ENCODE peak calls at places on chromosomes 4 and X, in seven cellular contexts. U is stomach; B is suprapubic skin; X is ascending aorta; A is CD4-positive, CD25-positive, alpha-beta regulatory T cell; I is CD8-positive, alpha-beta T cell; H is SJSA1. O is an unnamed sample. For H3K9me3 and H3K4me1, the result is how much of the 10 kb centered on the place peaks cover.

GRCh38 chr4:61996943-61997342 is 796.8 kb downstream of the ADGRL3 start:
- DNase-seq in U (no peak), B (no peak), X (no peak), A (no peak), I (no peak), H (no peak), O (no peak)

GRCh38 chrX:13340182-13340791 is 20.4 kb upstream of the ATXN3L start:
- DNase-seq in U (no peak), B (no peak), X (no peak), A (no peak), I (no peak), H (peak), O (no peak)

GRCh38 chr4:41150401-41150800 is 63.9 kb downstream of the APBB2 start:
- DNase-seq in U (no peak), B (no peak), X (no peak), A (no peak), I (no peak), H (no peak), O (no peak)

GRCh38 chr4:2820216-2820982 is 23.2 kb upstream of the ADD1 start:
- DNase-seq in U (no peak), B (no peak), X (no peak), A (no peak), I (peak), H (no peak), O (peak)

GRCh38 chr4:111537165-111537564 is 608.1 kb upstream of the FAM241A start:
- DNase-seq in U (no peak), B (no peak), X (no peak), A (no peak), I (no peak), H (no peak), O (no peak)

GRCh38 chr4:55364691-55365346 is 18.8 kb downstream of the SRD5A3 start:
- DNase-seq in U (no peak), B (no peak), X (no peak), A (no peak), I (no peak), H (no peak), O (no peak)

GRCh38 chrX:131633285-131633917 is 89.5 kb downstream of the OR13H1 start:
- DNase-seq in U (peak), B (no peak), X (no peak), A (peak), I (peak), H (peak), O (peak)

GRCh38 chr4:25085621-25086020 is 54.9 kb upstream of the LGI2 start:
- DNase-seq in U (no peak), B (no peak), X (no peak), A (no peak), I (no peak), H (no peak), O (no peak)

GRCh38 chr4:183136880-183137279 is 37.8 kb downstream of the WWC2 start:
- DNase-seq in U (no peak), B (no peak), X (no peak), A (no peak), I (no peak), H (no peak), O (no peak)

GRCh38 chrX:123562342-123563146 is 170.3 kb downstream of the THOC2 start:
- DNase-seq in U (no peak), B (no peak), X (no peak), A (no peak), I (no peak), H (no peak), O (peak)

GRCh38 chrX:40103565-40104323 is 6.0 kb upstream of the BCOR start:
- DNase-seq in U (no peak), B (no peak), X (no peak), A (no peak), I (no peak), H (no peak), O (no peak)

GRCh38 chrX:40106677-40107290 is 9.0 kb upstream of the BCOR start:
- DNase-seq in U (no peak), B (no peak), X (no peak), A (no peak), I (no peak), H (peak), O (no peak)

GRCh38 chrX:40105791-40106676 is 8.3 kb upstream of the BCOR start:
- DNase-seq in U (peak), B (no peak), X (no peak), A (peak), I (peak), H (no peak), O (peak)

GRCh38 chrX:40104649-40105015 is 6.9 kb upstream of the BCOR start:
- DNase-seq in U (peak), B (no peak), X (no peak), A (no peak), I (no peak), H (peak), O (peak)

DNA sequence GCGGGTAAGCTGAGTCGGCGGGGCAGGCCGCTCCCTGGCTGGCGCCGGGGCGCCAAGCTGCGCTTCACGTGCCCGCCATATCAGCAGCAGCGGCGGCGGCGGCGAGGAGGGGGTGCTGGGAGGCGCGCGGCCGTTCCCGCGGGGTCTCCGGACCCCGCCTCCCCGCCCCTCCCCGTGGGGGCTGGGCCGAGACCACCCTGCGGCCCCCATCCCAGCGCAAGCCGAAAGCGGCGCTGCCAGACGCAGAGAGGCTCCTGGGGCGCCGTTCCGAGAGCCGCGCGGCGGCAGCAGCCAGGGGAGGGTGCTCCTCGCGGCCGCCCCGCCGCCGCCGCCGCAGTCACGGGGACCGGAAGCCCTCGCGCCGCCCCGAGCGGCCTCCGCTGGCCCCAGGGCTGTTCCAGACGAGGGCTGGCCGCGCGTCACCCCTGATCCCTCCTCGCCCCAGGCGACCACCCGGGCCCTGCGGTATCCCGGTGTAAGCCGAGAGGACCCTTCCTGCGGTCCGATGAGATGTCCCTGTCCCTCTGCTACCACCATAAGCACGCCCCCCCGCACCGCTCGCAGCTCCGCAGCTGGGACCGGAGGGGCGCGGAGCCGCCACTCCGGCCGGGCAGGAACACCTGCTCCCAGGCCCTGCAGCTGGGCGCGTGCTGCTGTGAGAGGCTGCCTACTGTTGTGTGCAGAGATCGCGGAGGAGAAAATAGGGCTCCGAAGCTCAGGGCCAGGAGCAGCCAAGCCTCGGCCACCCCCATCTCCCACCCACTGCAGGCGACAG is 7.4 kb upstream of the BCOR start:
- DNase-seq in U (no peak), B (no peak), X (no peak), A (no peak), I (no peak), H (peak), O (peak)
- H3K9me3 ChIP-seq in U (under half), B (under half), X (under half), A (under half), I (under half), H (under half), O (under half)

GRCh38 chrX:65689377-65689776 is 21.9 kb downstream of the MSN start:
- DNase-seq in U (no peak), B (no peak), X (no peak), A (no peak), I (no peak), H (no peak), O (no peak)
- H3K4me1 ChIP-seq in U (half or more), B (half or more), X (under half), A (half or more), I (half or more), H (under half), O (half or more)

GRCh38 chrX:44971674-44972073 is 98.7 kb downstream of the KDM6A start:
- DNase-seq in U (peak), B (no peak), X (no peak), A (no peak), I (no peak), H (no peak), O (no peak)

GRCh38 chrX:44972132-44972531 is 99.1 kb downstream of the KDM6A start:
- DNase-seq in U (no peak), B (no peak), X (no peak), A (no peak), I (no peak), H (no peak), O (no peak)

GRCh38 chrX:44974462-44974861 is 101.5 kb downstream of the KDM6A start:
- DNase-seq in U (no peak), B (no peak), X (no peak), A (no peak), I (no peak), H (peak), O (no peak)

GRCh38 chrX:44975666-44976263 is 102.8 kb downstream of the KDM6A start:
- DNase-seq in U (no peak), B (no peak), X (no peak), A (no peak), I (no peak), H (no peak), O (no peak)

DNA sequence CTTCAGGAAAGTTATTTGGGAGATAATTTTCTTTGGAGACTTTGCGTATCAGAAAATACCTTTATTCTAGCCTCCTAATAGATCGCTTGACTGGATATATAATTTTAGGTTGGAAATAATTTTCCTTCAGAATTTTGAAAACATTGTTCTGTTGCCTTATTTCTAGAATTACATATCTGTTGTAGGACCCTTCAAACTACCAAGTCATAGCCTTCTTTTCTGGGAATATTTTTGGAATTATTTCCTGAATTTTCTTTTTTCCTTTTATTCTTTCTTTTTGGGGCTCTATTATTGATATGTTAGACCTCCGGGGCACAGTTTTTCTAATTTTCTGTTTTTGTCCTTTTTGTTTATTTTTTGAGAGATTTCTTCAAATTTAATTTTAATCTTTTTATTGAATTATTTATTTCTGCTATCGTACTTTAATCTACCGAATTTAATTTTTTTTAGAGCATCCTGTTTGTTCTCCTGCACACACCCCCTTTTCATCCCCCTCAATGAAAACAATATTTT is 100.5 kb downstream of the KDM6A start:
- DNase-seq in U (no peak), B (no peak), X (no peak), A (no peak), I (no peak), H (no peak), O (no peak)
- H3K9me3 ChIP-seq in U (under half), B (under half), X (under half), A (under half), I (under half), H (under half), O (under half)

GRCh38 chr4:15777697-15778096 is 431 bp upstream of the CD38 start:
- DNase-seq in U (no peak), B (no peak), X (no peak), A (no peak), I (no peak), H (no peak), O (no peak)
- H3K4me1 ChIP-seq in U (under half), B (under half), X (under half), A (under half), I (under half), H (under half), O (under half)

GRCh38 chr4:63348735-63349673 is 1060.2 kb downstream of the TECRL start:
- DNase-seq in U (no peak), B (no peak), X (no peak), A (no peak), I (peak), H (no peak), O (peak)

GRCh38 chr4:63349674-63350025 is 1059.6 kb downstream of the TECRL start:
- DNase-seq in U (no peak), B (no peak), X (no peak), A (no peak), I (no peak), H (no peak), O (peak)
- H3K9me3 ChIP-seq in U (under half), B (under half), X (under half), A (under half), I (under half), H (under half), O (under half)

DNA sequence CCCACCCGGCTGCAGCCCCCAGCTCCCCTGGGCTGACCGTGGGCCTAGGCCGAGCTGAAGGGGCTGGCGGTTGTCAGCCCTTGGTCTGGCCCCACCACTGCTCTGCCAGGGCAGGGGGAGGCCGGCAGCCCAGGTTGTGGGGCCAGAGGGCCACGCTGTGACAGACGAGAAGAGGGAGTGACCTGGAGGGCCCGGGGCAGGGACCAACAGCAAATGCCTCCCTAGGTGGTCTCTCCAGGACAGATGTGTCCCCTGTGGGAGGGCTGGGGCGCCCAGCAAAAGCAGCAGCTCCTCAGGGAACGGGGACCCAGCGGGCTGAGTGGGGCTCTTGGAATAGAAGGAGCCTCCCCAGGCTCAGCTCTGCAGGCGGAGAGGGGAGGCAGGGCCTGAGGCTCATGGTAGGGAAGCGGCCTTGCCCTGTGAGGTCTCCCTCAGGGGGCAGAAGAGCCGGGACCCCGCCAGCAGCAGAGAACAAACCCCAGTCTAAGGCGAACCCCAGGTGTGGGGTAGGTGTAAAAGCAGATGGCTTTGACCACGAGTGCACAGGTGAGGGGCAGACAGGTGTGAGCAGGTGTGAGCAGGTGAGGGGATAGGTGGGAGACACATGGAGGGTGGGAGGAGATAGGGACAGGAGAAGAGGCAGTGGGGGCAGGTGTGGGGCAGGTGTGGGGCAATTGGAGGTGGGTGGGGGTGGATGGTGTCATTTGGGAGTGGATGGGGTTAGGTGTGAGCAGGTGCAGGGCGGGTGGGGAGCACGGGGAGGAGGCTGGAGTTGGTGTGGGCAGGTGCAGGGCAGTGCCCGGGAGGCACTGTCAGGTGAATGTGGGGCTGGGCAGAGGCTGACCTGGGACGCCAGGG is 34.1 kb upstream of the SPON2 start:
- DNase-seq in U (no peak), B (peak), X (no peak), A (no peak), I (peak), H (no peak), O (peak)
- H3K4me1 ChIP-seq in U (half or more), B (half or more), X (under half), A (under half), I (under half), H (under half), O (half or more)

O was measured in upper lobe of left lung.